ENCODE peak calls at places on chromosomes 7 and 10, in nine cellular contexts. R is colonic mucosa; V is mucosa of descending colon; Q is choroid plexus epithelial cell; B is vagina; T is iPS DF 6.9; C is CD8-positive, alpha-beta T cell; M is uterus; E is CD4-positive, CD25-positive, alpha-beta regulatory T cell. J is an unnamed sample.

GRCh38 chr7:141533149-141533949 is 17.9 kb upstream of the AGK start:
- DNase-seq in R (peak), V (peak), Q (peak), B (no peak), T (peak), C (peak), M (peak), E (peak), J (peak)

GRCh38 chr10:131242007-131242406 is 69.5 kb downstream of the TCERG1L start:
- DNase-seq in R (no peak), V (peak), Q (no peak), B (no peak), T (no peak), C (no peak), M (no peak), E (no peak), J (no peak)

GRCh38 chr10:31752167-31752566 is 176.5 kb downstream of the ARHGAP12 start:
- DNase-seq in R (no peak), V (no peak), Q (no peak), B (no peak), T (no peak), C (no peak), M (no peak), E (no peak), J (no peak)

GRCh38 chr10:102118867-102119266 is 1.3 kb downstream of the LDB1 start:
- DNase-seq in R (peak), V (peak), Q (no peak), B (no peak), T (no peak), C (no peak), M (peak), E (peak), J (peak)

GRCh38 chr7:1856966-1857441 is 186.9 kb downstream of the ELFN1 start:
- DNase-seq in R (no peak), V (no peak), Q (no peak), B (no peak), T (no peak), C (peak), M (no peak), E (no peak), J (no peak)

GRCh38 chr7:92246363-92247101 is 758 bp downstream of the ANKIB1 start:
- DNase-seq in R (peak), V (peak), Q (peak), B (peak), T (no peak), C (peak), M (peak), E (peak), J (peak)

GRCh38 chr7:3942778-3943177 is 641.7 kb downstream of the SDK1 start:
- DNase-seq in R (no peak), V (no peak), Q (no peak), B (no peak), T (no peak), C (no peak), M (no peak), E (no peak), J (no peak)

GRCh38 chr7:96778263-96778662 is 68.6 kb upstream of the SEM1 start:
- DNase-seq in R (no peak), V (no peak), Q (no peak), B (no peak), T (peak), C (no peak), M (no peak), E (peak), J (peak)

GRCh38 chr10:28996947-28997551 is 291.8 kb upstream of the LYZL1 start:
- DNase-seq in R (no peak), V (no peak), Q (no peak), B (no peak), T (no peak), C (no peak), M (no peak), E (no peak), J (no peak)

GRCh38 chr7:37901890-37902524 is 14.6 kb downstream of the SFRP4 start:
- DNase-seq in R (no peak), V (no peak), Q (peak), B (no peak), T (no peak), C (no peak), M (no peak), E (no peak), J (no peak)

DNA sequence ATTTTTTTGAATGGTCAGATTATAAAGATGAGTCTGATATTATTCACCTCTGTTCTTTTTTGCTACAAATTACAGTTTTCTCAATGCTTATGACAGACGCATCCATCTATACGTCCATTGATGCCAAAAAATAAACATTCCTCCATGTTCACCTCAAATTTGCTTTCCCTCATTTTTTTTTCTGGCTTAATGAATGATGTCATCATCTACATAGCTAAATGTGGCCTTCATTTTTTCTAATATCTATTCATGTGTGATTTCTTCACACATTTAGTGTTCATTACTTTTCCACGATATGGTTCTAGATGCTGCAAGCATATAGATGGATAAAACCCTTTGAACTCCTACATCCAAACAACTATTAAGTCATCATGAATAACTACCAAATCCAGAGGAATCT is 163.1 kb downstream of the MAGI2 start:
- DNase-seq in R (no peak), V (no peak), Q (no peak), B (no peak), T (no peak), C (no peak), M (no peak), E (no peak), J (no peak)
- H3K4me3 ChIP-seq in R (no peak), V (no peak), Q (no peak), B (no peak), T (no peak), C (no peak), M (no peak), E (no peak), J (no peak)

GRCh38 chr7:157658851-157659412 is 322.1 kb downstream of the DNAJB6 start:
- DNase-seq in R (no peak), V (no peak), Q (no peak), B (no peak), T (no peak), C (no peak), M (no peak), E (no peak), J (no peak)
- H3K4me3 ChIP-seq in R (no peak), V (no peak), Q (no peak), B (no peak), T (no peak), C (no peak), M (no peak), E (no peak), J (no peak)

GRCh38 chr7:94297397-94297838 is 97.3 kb upstream of the COL1A2 start:
- DNase-seq in R (peak), V (peak), Q (peak), B (no peak), T (no peak), C (no peak), M (peak), E (no peak), J (no peak)

GRCh38 chr7:94300176-94300835 is 94.4 kb upstream of the COL1A2 start:
- DNase-seq in R (no peak), V (no peak), Q (no peak), B (no peak), T (no peak), C (no peak), M (peak), E (no peak), J (no peak)

GRCh38 chr7:94303736-94304135 is 91.0 kb upstream of the COL1A2 start:
- DNase-seq in R (peak), V (peak), Q (peak), B (no peak), T (no peak), C (no peak), M (peak), E (no peak), J (no peak)

GRCh38 chr7:94298943-94299342 is 95.8 kb upstream of the COL1A2 start:
- DNase-seq in R (no peak), V (no peak), Q (peak), B (no peak), T (no peak), C (no peak), M (no peak), E (no peak), J (no peak)

DNA sequence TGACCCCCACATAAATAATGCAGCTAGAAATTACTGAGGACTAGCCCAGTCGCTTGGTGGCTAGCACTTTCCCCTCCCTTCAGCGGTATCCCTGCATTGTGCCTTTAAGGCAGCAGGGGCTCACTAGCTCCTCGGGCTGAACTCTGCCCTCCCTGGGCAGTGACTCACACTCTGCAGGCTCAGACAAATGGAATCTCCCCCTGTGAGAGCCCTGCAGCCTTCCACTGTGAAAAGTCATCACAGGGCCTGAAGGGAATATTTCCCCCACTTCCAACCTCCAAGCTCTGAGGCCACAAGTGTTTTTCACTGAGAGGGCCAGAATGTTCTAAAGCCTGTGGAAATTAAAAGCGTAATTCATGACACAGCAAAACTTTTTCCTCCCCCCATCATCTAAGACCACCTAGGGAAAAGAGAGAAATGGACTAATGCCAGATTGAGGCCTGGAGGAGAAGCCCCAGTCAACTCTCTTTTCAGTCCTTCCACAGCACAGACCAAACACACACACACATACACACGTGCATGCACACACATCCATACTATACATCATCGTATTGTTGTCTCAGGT is 93.6 kb upstream of the COL1A2 start:
- DNase-seq in R (peak), V (peak), Q (peak), B (peak), T (peak), C (no peak), M (peak), E (no peak), J (no peak)
- H3K4me3 ChIP-seq in R (no peak), V (no peak), Q (peak), B (peak), T (no peak), C (no peak), M (no peak), E (no peak), J (no peak)

DNA sequence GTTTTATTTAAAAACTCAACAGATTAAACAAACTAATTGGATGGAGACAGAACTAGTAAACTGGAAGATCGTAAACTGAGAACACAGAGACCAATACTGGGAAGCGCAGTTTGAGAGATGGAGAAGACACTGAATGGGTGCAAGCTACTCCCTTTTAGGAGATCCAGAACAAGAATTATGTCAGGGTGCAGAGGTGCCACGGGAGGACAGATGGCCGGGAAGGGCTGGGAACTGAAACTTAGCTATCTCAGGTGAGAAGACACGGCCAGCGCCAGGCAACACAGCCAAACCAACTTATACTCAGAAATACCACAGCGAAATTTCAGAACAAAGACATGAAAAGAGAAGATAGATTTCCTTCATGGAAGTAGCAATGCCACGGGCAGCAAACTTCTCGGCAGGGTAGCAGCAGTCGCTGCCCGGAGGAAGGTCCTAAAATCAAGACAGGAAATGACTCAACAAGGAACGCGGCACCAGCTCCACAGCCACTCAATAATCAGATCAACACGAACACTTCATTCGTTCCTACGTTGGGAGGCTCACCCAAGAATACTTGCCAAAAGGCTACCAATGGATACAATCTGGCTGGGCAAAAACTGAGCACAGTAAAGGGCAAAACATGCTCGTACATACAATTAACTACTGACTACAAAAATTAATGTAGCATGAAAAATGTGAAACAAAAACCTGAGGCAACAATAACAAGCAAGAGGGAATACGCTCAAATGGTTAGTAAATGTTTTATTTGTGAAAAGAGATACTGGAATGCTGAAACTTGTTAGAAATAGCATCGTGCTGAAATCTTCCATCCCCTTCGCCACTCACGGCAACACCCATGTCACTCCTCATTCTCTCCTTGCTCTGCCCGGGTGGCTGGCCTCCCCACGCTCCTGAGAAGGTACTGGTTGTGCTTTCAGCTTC is 2.2 kb upstream of the LRRC27 start:
- DNase-seq in R (no peak), V (peak), Q (peak), B (no peak), T (no peak), C (no peak), M (no peak), E (peak), J (peak)
- H3K4me3 ChIP-seq in R (no peak), V (no peak), Q (peak), B (peak), T (no peak), C (peak), M (no peak), E (peak), J (peak)

DNA sequence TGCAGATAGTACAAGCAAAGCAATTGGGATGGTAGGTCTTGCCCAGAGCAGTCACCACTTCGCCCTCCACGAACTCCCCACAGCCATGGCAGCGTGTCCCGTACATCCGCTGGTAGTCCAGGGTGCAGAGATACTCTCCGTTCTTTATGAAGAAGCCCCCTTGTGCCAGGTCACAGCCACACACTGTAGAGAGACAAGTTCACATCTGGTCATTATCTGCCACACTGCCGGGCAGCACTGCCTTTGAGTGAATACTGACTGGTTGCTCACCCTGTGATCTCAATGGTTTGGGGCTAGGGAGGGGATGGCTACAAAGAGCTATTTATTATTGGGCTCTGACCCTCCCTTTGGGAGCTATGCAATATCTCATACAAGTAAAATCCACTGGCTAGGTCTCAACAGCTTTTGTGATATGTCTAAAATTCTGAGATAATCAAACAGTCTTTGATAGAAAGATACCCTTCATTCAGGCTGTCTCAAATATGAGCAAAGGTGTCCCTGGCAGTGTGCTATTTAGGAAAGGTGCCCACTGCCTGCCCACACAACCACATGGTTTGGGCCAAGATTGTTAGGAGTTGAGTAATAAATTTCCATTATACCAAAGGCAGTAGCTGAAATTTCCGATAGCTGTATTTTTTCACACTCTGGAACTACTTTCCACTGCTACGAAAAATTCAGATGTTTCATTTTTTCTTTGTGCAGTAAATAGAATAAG is 82.5 kb downstream of the ABLIM1 start:
- DNase-seq in R (no peak), V (no peak), Q (no peak), B (no peak), T (no peak), C (no peak), M (no peak), E (no peak), J (no peak)
- H3K4me3 ChIP-seq in R (no peak), V (no peak), Q (no peak), B (no peak), T (no peak), C (no peak), M (no peak), E (no peak), J (no peak)

GRCh38 chr10:109417803-109418202 is 505.5 kb downstream of the XPNPEP1 start:
- DNase-seq in R (no peak), V (no peak), Q (no peak), B (no peak), T (no peak), C (no peak), M (no peak), E (no peak), J (no peak)
- H3K4me3 ChIP-seq in R (no peak), V (no peak), Q (no peak), B (no peak), T (no peak), C (no peak), M (no peak), E (no peak), J (no peak)

GRCh38 chr7:45978731-45979211 is 57.7 kb upstream of the IGFBP3 start:
- DNase-seq in R (peak), V (no peak), Q (peak), B (no peak), T (no peak), C (no peak), M (no peak), E (no peak), J (no peak)
- H3K4me3 ChIP-seq in R (no peak), V (no peak), Q (no peak), B (no peak), T (no peak), C (no peak), M (no peak), E (no peak), J (no peak)

GRCh38 chr10:51881213-51881612 is 181.8 kb upstream of the CSTF2T start:
- DNase-seq in R (no peak), V (no peak), Q (no peak), B (no peak), T (no peak), C (no peak), M (no peak), E (no peak), J (no peak)
- H3K4me3 ChIP-seq in R (no peak), V (no peak), Q (no peak), B (no peak), T (no peak), C (no peak), M (no peak), E (no peak), J (no peak)